ENCODE peak calls at places on chromosomes 16 and 17, in four cellular contexts. S, E, B and P are unnamed samples.

GRCh38 chr17:75096082-75096625 is 8.4 kb downstream of the SLC16A5 start:
- DNase-seq in S (peak), E (peak), B (no peak), P (peak)

GRCh38 chr17:59428896-59429460 is 97.5 kb downstream of the YPEL2 start:
- DNase-seq in S (no peak), E (no peak), B (no peak), P (no peak)

GRCh38 chr16:29734826-29735225 is 11.0 kb downstream of the C16orf54 start:
- DNase-seq in S (no peak), E (no peak), B (no peak), P (no peak)

GRCh38 chr17:12584727-12585126 is 81.0 kb upstream of the MYOCD start:
- DNase-seq in S (no peak), E (no peak), B (no peak), P (no peak)

GRCh38 chr17:41702712-41703111 is 9.4 kb upstream of the GAST start:
- DNase-seq in S (no peak), E (no peak), B (no peak), P (no peak)

GRCh38 chr17:35879748-35880654 is at the start of gene CCL5:
- DNase-seq in S (no peak), E (no peak), B (peak), P (no peak)

GRCh38 chr17:57482657-57483056 is 226.3 kb downstream of the MSI2 start:
- DNase-seq in S (no peak), E (no peak), B (no peak), P (no peak)

GRCh38 chr17:44353656-44354331 is 8.7 kb downstream of the GRN start:
- DNase-seq in S (no peak), E (no peak), B (no peak), P (peak)

GRCh38 chr17:36920032-36921000 is 17.0 kb upstream of the LHX1 start:
- DNase-seq in S (no peak), E (no peak), B (no peak), P (no peak)

GRCh38 chr17:16354585-16354984 is 1.3 kb upstream of the CENPV start:
- DNase-seq in S (no peak), E (no peak), B (no peak), P (no peak)

GRCh38 chr17:45225964-45226530 is 4.4 kb downstream of the FMNL1 start:
- DNase-seq in S (no peak), E (no peak), B (peak), P (peak)

GRCh38 chr17:36544049-36544319 is 735 bp upstream of the GGNBP2 start:
- DNase-seq in S (peak), E (peak), B (no peak), P (peak)

GRCh38 chr16:86222965-86223551 is 287.3 kb upstream of the FOXF1 start:
- DNase-seq in S (peak), E (no peak), B (no peak), P (no peak)

GRCh38 chr17:77563439-77564102 is 394.9 kb upstream of the TNRC6C start:
- DNase-seq in S (no peak), E (no peak), B (no peak), P (no peak)

GRCh38 chr17:1574697-1575471 is 12.3 kb upstream of the PITPNA start:
- DNase-seq in S (no peak), E (no peak), B (no peak), P (no peak)

GRCh38 chr17:78387982-78388941 is 9.8 kb downstream of the PGS1 start:
- DNase-seq in S (no peak), E (peak), B (no peak), P (peak)

GRCh38 chr16:49283376-49284049 is 1.9 kb upstream of the CBLN1 start:
- DNase-seq in S (no peak), E (no peak), B (no peak), P (no peak)

GRCh38 chr17:50638851-50639767 is 4.4 kb downstream of the ABCC3 start:
- DNase-seq in S (peak), E (peak), B (no peak), P (peak)

GRCh38 chr17:75036643-75037268 is 10.0 kb downstream of the ATP5PD start:
- DNase-seq in S (no peak), E (peak), B (peak), P (peak)

GRCh38 chr17:38627957-38628356 is 22.2 kb upstream of the SRCIN1 start:
- DNase-seq in S (no peak), E (no peak), B (no peak), P (no peak)